ENCODE peak calls at places on chromosomes 7 and 10, in nine cellular contexts. G is heart right ventricle; B is hepatic stellate cell; Y is body of pancreas; J is frontal cortex; V is iPS DF 19.7; K is stimulated activated CD8-positive, alpha-beta memory T cell treated with anti-CD3 and anti-CD28 coated beads, Interleukin-4, amount 100 ng/mL, for 48 hours; W is ovary; X is iPS-NIHi11. S is an unnamed sample.

GRCh38 chr10:72611783-72612182 is 14.1 kb downstream of the MICU1 start:
- DNase-seq in G (no peak), B (no peak), Y (peak; percentile 22), J (no peak), V (no peak), K (no peak), W (peak; percentile 25), X (no peak), S (no peak)

GRCh38 chr7:66348959-66349358 is 143.8 kb downstream of the TPST1 start:
- DNase-seq in G (no peak), B (no peak), Y (no peak), J (no peak), V (no peak), K (no peak), W (no peak), X (no peak), S (no peak)

GRCh38 chr10:63423489-63423888 is 42.3 kb downstream of the JMJD1C start:
- DNase-seq in G (no peak), B (no peak), Y (no peak), J (no peak), V (no peak), K (no peak), W (no peak), X (no peak), S (no peak)

GRCh38 chr7:9102846-9103245 is 669.4 kb downstream of the NXPH1 start:
- DNase-seq in G (no peak), B (no peak), Y (no peak), J (no peak), V (no peak), K (no peak), W (no peak), X (no peak), S (no peak)

GRCh38 chr7:102104245-102104644 is 182.4 kb upstream of the SH2B2 start:
- DNase-seq in G (no peak), B (no peak), Y (no peak), J (no peak), V (no peak), K (no peak), W (no peak), X (no peak), S (no peak)

GRCh38 chr10:42962120-42962901 is 114.6 kb upstream of the RET start:
- DNase-seq in G (peak; percentile 51), B (no peak), Y (peak; percentile 3), J (no peak), V (no peak), K (peak; percentile 15), W (no peak), X (no peak), S (no peak)

GRCh38 chr7:3089493-3089892 is 45.8 kb upstream of the CARD11 start:
- DNase-seq in G (no peak), B (no peak), Y (peak; percentile 29), J (no peak), V (peak; percentile 38), K (no peak), W (no peak), X (peak; percentile 85), S (no peak)

GRCh38 chr7:26153823-26154783 is 2.1 kb downstream of the NFE2L3 start:
- DNase-seq in G (no peak), B (no peak), Y (peak; percentile 53), J (no peak), V (peak; percentile 90), K (peak; percentile 53), W (no peak), X (peak; percentile 71), S (no peak)

GRCh38 chr10:71203716-71204115 is 8.7 kb upstream of the UNC5B start:
- DNase-seq in G (no peak), B (no peak), Y (no peak), J (no peak), V (no peak), K (no peak), W (no peak), X (no peak), S (no peak)

GRCh38 chr7:45704683-45705016 is 130.5 kb downstream of the ADCY1 start:
- DNase-seq in G (no peak), B (no peak), Y (no peak), J (no peak), V (no peak), K (peak; percentile 9), W (no peak), X (no peak), S (no peak)